ENCODE peak calls at places on chromosomes 16 and 17, in six cellular contexts. One of them, this sample, is unnamed.

GRCh38 chr17:42518046-42518754 is 17.8 kb upstream of the NAGLU start:
- DNase-seq in T-helper 1 cell: no peak
- DNase-seq in AG20443: peak
- DNase-seq in NCI-H1105: no peak
- DNase-seq in NCI-H1092: no peak
- DNase-seq in HEK293T: no peak
- DNase-seq in this sample: no peak

GRCh38 chr16:87149051-87149450 is 168.1 kb downstream of the C16orf95 start:
- DNase-seq in NCI-H1105: no peak
- DNase-seq in T-helper 1 cell: no peak
- DNase-seq in HEK293T: no peak
- DNase-seq in NCI-H1092: no peak
- DNase-seq in AG20443: no peak
- DNase-seq in this sample: no peak

GRCh38 chr17:13917635-13918034 is 151.7 kb upstream of the COX10 start:
- DNase-seq in NCI-H1092: no peak
- DNase-seq in T-helper 1 cell: no peak
- DNase-seq in NCI-H1105: no peak
- DNase-seq in AG20443: no peak
- DNase-seq in HEK293T: no peak
- DNase-seq in this sample: no peak

GRCh38 chr17:59719526-59719925 is 12.1 kb downstream of the VMP1 start:
- DNase-seq in AG20443: no peak
- DNase-seq in NCI-H1092: no peak
- DNase-seq in HEK293T: no peak
- DNase-seq in NCI-H1105: no peak
- DNase-seq in T-helper 1 cell: no peak
- DNase-seq in this sample: no peak

GRCh38 chr17:77394540-77395295 is 253.9 kb downstream of the SEC14L1 start:
- DNase-seq in T-helper 1 cell: no peak
- DNase-seq in HEK293T: no peak
- DNase-seq in AG20443: no peak
- DNase-seq in NCI-H1092: no peak
- DNase-seq in NCI-H1105: no peak
- DNase-seq in this sample: no peak

GRCh38 chr17:81858170-81858966 is 2.0 kb downstream of the P4HB start:
- DNase-seq in NCI-H1092: no peak
- DNase-seq in AG20443: no peak
- DNase-seq in HEK293T: no peak
- DNase-seq in T-helper 1 cell: no peak
- DNase-seq in NCI-H1105: no peak
- DNase-seq in this sample: no peak

GRCh38 chr16:66641387-66641786 is 36.9 kb downstream of the CMTM3 start:
- DNase-seq in T-helper 1 cell: no peak
- DNase-seq in NCI-H1092: no peak
- DNase-seq in AG20443: no peak
- DNase-seq in HEK293T: no peak
- DNase-seq in NCI-H1105: no peak
- DNase-seq in this sample: no peak

GRCh38 chr16:88456356-88457292 is 3.5 kb downstream of the ZFPM1 start:
- DNase-seq in T-helper 1 cell: peak
- DNase-seq in AG20443: no peak
- DNase-seq in NCI-H1092: no peak
- DNase-seq in NCI-H1105: no peak
- DNase-seq in HEK293T: no peak
- DNase-seq in this sample: no peak